ENCODE peak calls at places on chromosomes 6 and 20, in five cellular contexts. One of them, this sample, is unnamed. For H3K27me3, the result is how much of the 10 kb centered on the place peaks cover.

GRCh38 chr6:130913119-130913518 is 85.9 kb downstream of the SMLR1 start:
- DNase-seq in right cardiac atrium: no peak
- DNase-seq in left lung: no peak
- DNase-seq in fibroblast of lung: no peak
- DNase-seq in IMR-90: no peak
- DNase-seq in this sample: no peak

GRCh38 chr6:17101422-17102257 is at the start of gene STMND1:
- DNase-seq in IMR-90: peak
- DNase-seq in right cardiac atrium: peak
- DNase-seq in fibroblast of lung: peak
- DNase-seq in left lung: peak
- DNase-seq in this sample: peak

GRCh38 chr6:113626470-113626869 is 230.7 kb upstream of the MARCKS start:
- DNase-seq in right cardiac atrium: no peak
- DNase-seq in fibroblast of lung: no peak
- DNase-seq in IMR-90: no peak
- DNase-seq in left lung: no peak
- DNase-seq in this sample: no peak

GRCh38 chr6:121522265-121522664 is 86.8 kb downstream of the GJA1 start:
- DNase-seq in left lung: no peak
- DNase-seq in IMR-90: peak
- DNase-seq in right cardiac atrium: no peak
- DNase-seq in fibroblast of lung: peak
- DNase-seq in this sample: no peak

GRCh38 chr6:120384671-120385070 is 949.6 kb downstream of the TBC1D32 start:
- DNase-seq in IMR-90: no peak
- DNase-seq in fibroblast of lung: peak
- DNase-seq in right cardiac atrium: no peak
- DNase-seq in left lung: no peak
- DNase-seq in this sample: no peak

GRCh38 chr6:109482913-109483743 is at the start of gene ZBTB24:
- DNase-seq in right cardiac atrium: peak
- DNase-seq in left lung: peak
- DNase-seq in fibroblast of lung: peak
- DNase-seq in IMR-90: peak
- DNase-seq in this sample: peak

GRCh38 chr6:125310994-125311649 is 9.4 kb upstream of the HDDC2 start:
- DNase-seq in fibroblast of lung: peak
- DNase-seq in IMR-90: peak
- DNase-seq in left lung: no peak
- DNase-seq in right cardiac atrium: no peak
- DNase-seq in this sample: no peak

GRCh38 chr6:21598662-21599061 is 5.1 kb downstream of the SOX4 start:
- DNase-seq in left lung: no peak
- DNase-seq in right cardiac atrium: no peak
- DNase-seq in IMR-90: no peak
- DNase-seq in fibroblast of lung: peak
- DNase-seq in this sample: no peak

GRCh38 chr6:4928426-4928825 is 75.4 kb downstream of the RPP40 start:
- DNase-seq in right cardiac atrium: no peak
- DNase-seq in IMR-90: peak
- DNase-seq in left lung: no peak
- DNase-seq in fibroblast of lung: peak
- DNase-seq in this sample: no peak

GRCh38 chr6:43698584-43699349 is 11.2 kb upstream of the MRPS18A start:
- DNase-seq in IMR-90: peak
- DNase-seq in fibroblast of lung: peak
- DNase-seq in left lung: no peak
- DNase-seq in right cardiac atrium: peak
- DNase-seq in this sample: peak

GRCh38 chr6:14743465-14744211 is 502.2 kb upstream of the JARID2 start:
- DNase-seq in left lung: peak
- DNase-seq in IMR-90: peak
- DNase-seq in fibroblast of lung: peak
- DNase-seq in right cardiac atrium: no peak
- DNase-seq in this sample: no peak

GRCh38 chr20:57429579-57430202 is 38.5 kb downstream of the RBM38 start:
- DNase-seq in IMR-90: peak
- DNase-seq in left lung: peak
- DNase-seq in fibroblast of lung: no peak
- DNase-seq in right cardiac atrium: peak
- DNase-seq in this sample: no peak

GRCh38 chr20:51371720-51372119 is 170.8 kb downstream of the NFATC2 start:
- DNase-seq in fibroblast of lung: no peak
- DNase-seq in right cardiac atrium: no peak
- DNase-seq in IMR-90: no peak
- DNase-seq in left lung: no peak
- DNase-seq in this sample: no peak

GRCh38 chr6:43910638-43911353 is 140.8 kb downstream of the VEGFA start:
- DNase-seq in right cardiac atrium: no peak
- DNase-seq in fibroblast of lung: peak
- DNase-seq in left lung: no peak
- DNase-seq in IMR-90: peak
- DNase-seq in this sample: no peak

GRCh38 chr6:8556370-8557018 is 121.1 kb upstream of the SLC35B3 start:
- DNase-seq in IMR-90: peak
- DNase-seq in right cardiac atrium: no peak
- DNase-seq in left lung: no peak
- DNase-seq in fibroblast of lung: peak
- DNase-seq in this sample: no peak

GRCh38 chr6:36333889-36334288 is 2.8 kb downstream of the BNIP5 start:
- DNase-seq in fibroblast of lung: no peak
- DNase-seq in IMR-90: no peak
- DNase-seq in left lung: no peak
- DNase-seq in right cardiac atrium: no peak
- DNase-seq in this sample: no peak
- H3K27me3 ChIP-seq in fibroblast of lung: under half
- H3K27me3 ChIP-seq in IMR-90: half or more
- H3K27me3 ChIP-seq in left lung: under half
- H3K27me3 ChIP-seq in right cardiac atrium: under half
- H3K27me3 ChIP-seq in this sample: under half

GRCh38 chr20:59605691-59606364 is 1.5 kb downstream of the PHACTR3 start:
- DNase-seq in IMR-90: no peak
- DNase-seq in left lung: no peak
- DNase-seq in right cardiac atrium: no peak
- DNase-seq in fibroblast of lung: no peak
- DNase-seq in this sample: no peak
- H3K27me3 ChIP-seq in IMR-90: under half
- H3K27me3 ChIP-seq in left lung: under half
- H3K27me3 ChIP-seq in right cardiac atrium: under half
- H3K27me3 ChIP-seq in fibroblast of lung: under half
- H3K27me3 ChIP-seq in this sample: under half

GRCh38 chr6:170297577-170298330 is 6.9 kb upstream of the DLL1 start:
- DNase-seq in IMR-90: no peak
- DNase-seq in fibroblast of lung: no peak
- DNase-seq in left lung: no peak
- DNase-seq in right cardiac atrium: no peak
- DNase-seq in this sample: no peak
- H3K27me3 ChIP-seq in IMR-90: half or more
- H3K27me3 ChIP-seq in fibroblast of lung: half or more
- H3K27me3 ChIP-seq in left lung: under half
- H3K27me3 ChIP-seq in right cardiac atrium: under half
- H3K27me3 ChIP-seq in this sample: under half

GRCh38 chr20:44399446-44399845 is 43.9 kb downstream of the HNF4A start:
- DNase-seq in fibroblast of lung: no peak
- DNase-seq in right cardiac atrium: no peak
- DNase-seq in IMR-90: no peak
- DNase-seq in left lung: no peak
- DNase-seq in this sample: no peak
- H3K27me3 ChIP-seq in fibroblast of lung: under half
- H3K27me3 ChIP-seq in right cardiac atrium: under half
- H3K27me3 ChIP-seq in IMR-90: under half
- H3K27me3 ChIP-seq in left lung: under half
- H3K27me3 ChIP-seq in this sample: under half

DNA sequence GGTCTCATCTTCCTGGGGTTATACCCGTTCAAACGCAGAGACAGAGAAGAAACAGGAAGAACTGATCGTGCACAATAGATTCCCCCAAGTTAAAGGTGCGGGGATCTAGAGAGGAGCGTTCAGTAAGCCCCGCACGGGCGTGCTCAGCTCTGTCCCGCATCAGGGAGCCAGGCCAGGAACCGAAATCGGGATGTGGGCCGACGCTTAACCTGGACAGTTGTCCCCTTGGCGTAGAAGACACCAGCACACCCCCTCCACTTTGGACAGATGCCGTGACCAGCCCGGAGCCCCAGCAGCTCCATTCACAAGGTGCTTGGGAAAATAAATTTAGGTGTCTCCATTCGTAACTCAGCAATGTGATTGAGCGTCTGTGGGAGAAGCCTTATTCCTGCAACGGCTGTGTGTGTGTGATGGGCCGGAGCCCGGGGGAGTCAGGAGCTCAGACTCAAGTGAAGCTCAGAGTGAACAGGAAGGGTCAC is 24.0 kb upstream of the GATA5 start:
- DNase-seq in IMR-90: no peak
- DNase-seq in left lung: no peak
- DNase-seq in right cardiac atrium: no peak
- DNase-seq in fibroblast of lung: no peak
- DNase-seq in this sample: no peak
- H3K27me3 ChIP-seq in IMR-90: under half
- H3K27me3 ChIP-seq in left lung: under half
- H3K27me3 ChIP-seq in right cardiac atrium: under half
- H3K27me3 ChIP-seq in fibroblast of lung: under half
- H3K27me3 ChIP-seq in this sample: under half

GRCh38 chr20:43404880-43405279 is 52.8 kb upstream of the SRSF6 start:
- DNase-seq in right cardiac atrium: no peak
- DNase-seq in IMR-90: no peak
- DNase-seq in fibroblast of lung: no peak
- DNase-seq in left lung: no peak
- DNase-seq in this sample: no peak
- H3K27me3 ChIP-seq in right cardiac atrium: under half
- H3K27me3 ChIP-seq in IMR-90: under half
- H3K27me3 ChIP-seq in fibroblast of lung: under half
- H3K27me3 ChIP-seq in left lung: under half
- H3K27me3 ChIP-seq in this sample: under half

This sample was measured in pancreas.